ENCODE peak calls at places on chromosome 7, in nine cellular contexts. C is HCEC 1CT; O is MV-4-11; M is activated naive CD4-positive, alpha-beta T cell treated with anti-CD3 and anti-CD28 coated beads, Interleukin-2, amount 10 ng/mL, durations not matched to agents 7 days and 5 days; Z is hypothalamus; J is HFF-Myc; X is fibroblast of gingiva; U is kidney glomerular epithelial cell; D is CD4-positive, alpha-beta T cell. W is an unnamed sample.

GRCh38 chr7:25549315-25549933 is 321.1 kb upstream of the NPVF start:
- DNase-seq in C (no peak), O (no peak), M (no peak), Z (no peak), J (no peak), X (no peak), U (no peak), D (no peak), W (no peak)

GRCh38 chr7:49483142-49483541 is 290.3 kb upstream of the VWC2 start:
- DNase-seq in C (no peak), O (no peak), M (no peak), Z (no peak), J (no peak), X (no peak), U (no peak), D (no peak), W (no peak)

GRCh38 chr7:116526897-116527296 is 2.1 kb downstream of the CAV1 start:
- DNase-seq in C (peak; percentile 35), O (no peak), M (no peak), Z (no peak), J (no peak), X (no peak), U (no peak), D (no peak), W (peak; percentile 51)

GRCh38 chr7:26198133-26198780 is 2.3 kb downstream of the HNRNPA2B1 start:
- DNase-seq in C (no peak), O (peak; percentile 44), M (no peak), Z (no peak), J (no peak), X (no peak), U (peak; percentile 53), D (no peak), W (peak; percentile 57)

GRCh38 chr7:45689011-45689796 is 115.0 kb downstream of the ADCY1 start:
- DNase-seq in C (peak; percentile 91), O (peak; percentile 73), M (no peak), Z (no peak), J (peak; percentile 65), X (peak; percentile 12), U (no peak), D (no peak), W (peak; percentile 91)

GRCh38 chr7:49645296-49645695 is 128.1 kb upstream of the VWC2 start:
- DNase-seq in C (no peak), O (no peak), M (no peak), Z (no peak), J (no peak), X (no peak), U (no peak), D (no peak), W (no peak)

GRCh38 chr7:148611692-148612091 is 21.1 kb downstream of the C7orf33 start:
- DNase-seq in C (no peak), O (no peak), M (no peak), Z (no peak), J (no peak), X (no peak), U (no peak), D (no peak), W (no peak)

GRCh38 chr7:71988176-71988575 is 424.0 kb downstream of the CALN1 start:
- DNase-seq in C (no peak), O (no peak), M (no peak), Z (no peak), J (no peak), X (no peak), U (no peak), D (no peak), W (no peak)

GRCh38 chr7:11473220-11473619 is 358.8 kb downstream of the THSD7A start:
- DNase-seq in C (no peak), O (no peak), M (no peak), Z (no peak), J (no peak), X (no peak), U (no peak), D (no peak), W (no peak)

GRCh38 chr7:137771679-137772078 is 75.1 kb downstream of the DGKI start:
- DNase-seq in C (peak; percentile 86), O (no peak), M (no peak), Z (no peak), J (no peak), X (peak; percentile 43), U (peak; percentile 13), D (no peak), W (peak; percentile 77)

GRCh38 chr7:130982160-130982638 is 248.2 kb upstream of the KLF14 start:
- DNase-seq in C (peak; percentile 53), O (no peak), M (peak; percentile 41), Z (no peak), J (no peak), X (peak; percentile 26), U (peak; percentile 70), D (no peak), W (peak; percentile 52)

GRCh38 chr7:155701972-155702544 is 57.6 kb downstream of the RBM33 start:
- DNase-seq in C (no peak), O (peak; percentile 21), M (no peak), Z (no peak), J (no peak), X (no peak), U (no peak), D (no peak), W (no peak)

GRCh38 chr7:44325181-44325671 is at the start of gene CAMK2B:
- DNase-seq in C (no peak), O (no peak), M (no peak), Z (no peak), J (no peak), X (no peak), U (no peak), D (no peak), W (no peak)